ENCODE peak calls at places on chromosomes 3 and 15, in four cellular contexts. One of them, this sample, is unnamed.

GRCh38 chr3:87333393-87333892 is 57.1 kb upstream of the POU1F1 start:
- DNase-seq in activated CD4-positive, alpha-beta T cell treated with anti-CD3 and anti-CD28 coated beads, Interleukin-2, amount 50 U/mL, for 48 hours: no peak
- DNase-seq in effector CD4-positive, alpha-beta T cell: no peak
- DNase-seq in NCI-H460: peak
- DNase-seq in this sample: no peak

GRCh38 chr15:80500021-80500420 is 95.8 kb downstream of the ARNT2 start:
- DNase-seq in effector CD4-positive, alpha-beta T cell: no peak
- DNase-seq in NCI-H460: no peak
- DNase-seq in activated CD4-positive, alpha-beta T cell treated with anti-CD3 and anti-CD28 coated beads, Interleukin-2, amount 50 U/mL, for 48 hours: no peak
- DNase-seq in this sample: no peak

GRCh38 chr3:133927543-133928066 is 31.9 kb upstream of the RAB6B start:
- DNase-seq in effector CD4-positive, alpha-beta T cell: peak
- DNase-seq in activated CD4-positive, alpha-beta T cell treated with anti-CD3 and anti-CD28 coated beads, Interleukin-2, amount 50 U/mL, for 48 hours: peak
- DNase-seq in NCI-H460: no peak
- DNase-seq in this sample: peak

GRCh38 chr15:66879968-66880367 is 177.9 kb downstream of the SMAD6 start:
- DNase-seq in effector CD4-positive, alpha-beta T cell: no peak
- DNase-seq in NCI-H460: no peak
- DNase-seq in activated CD4-positive, alpha-beta T cell treated with anti-CD3 and anti-CD28 coated beads, Interleukin-2, amount 50 U/mL, for 48 hours: no peak
- DNase-seq in this sample: no peak

GRCh38 chr3:126944089-126944965 is 38.6 kb upstream of the PLXNA1 start:
- DNase-seq in activated CD4-positive, alpha-beta T cell treated with anti-CD3 and anti-CD28 coated beads, Interleukin-2, amount 50 U/mL, for 48 hours: no peak
- DNase-seq in effector CD4-positive, alpha-beta T cell: no peak
- DNase-seq in NCI-H460: no peak
- DNase-seq in this sample: no peak

GRCh38 chr3:133887075-133887950 is 8.4 kb downstream of the RAB6B start:
- DNase-seq in NCI-H460: no peak
- DNase-seq in effector CD4-positive, alpha-beta T cell: no peak
- DNase-seq in activated CD4-positive, alpha-beta T cell treated with anti-CD3 and anti-CD28 coated beads, Interleukin-2, amount 50 U/mL, for 48 hours: no peak
- DNase-seq in this sample: no peak

GRCh38 chr15:42373274-42373673 is 14.0 kb downstream of the CAPN3 start:
- DNase-seq in effector CD4-positive, alpha-beta T cell: no peak
- DNase-seq in NCI-H460: no peak
- DNase-seq in activated CD4-positive, alpha-beta T cell treated with anti-CD3 and anti-CD28 coated beads, Interleukin-2, amount 50 U/mL, for 48 hours: no peak
- DNase-seq in this sample: no peak

GRCh38 chr3:31047673-31048072 is 153.2 kb upstream of the GADL1 start:
- DNase-seq in NCI-H460: no peak
- DNase-seq in activated CD4-positive, alpha-beta T cell treated with anti-CD3 and anti-CD28 coated beads, Interleukin-2, amount 50 U/mL, for 48 hours: no peak
- DNase-seq in effector CD4-positive, alpha-beta T cell: no peak
- DNase-seq in this sample: no peak

GRCh38 chr3:127247292-127247691 is 40.6 kb downstream of the PRR20G start:
- DNase-seq in effector CD4-positive, alpha-beta T cell: no peak
- DNase-seq in activated CD4-positive, alpha-beta T cell treated with anti-CD3 and anti-CD28 coated beads, Interleukin-2, amount 50 U/mL, for 48 hours: no peak
- DNase-seq in NCI-H460: no peak
- DNase-seq in this sample: no peak

GRCh38 chr15:38217181-38217580 is 35.5 kb upstream of the SPRED1 start:
- DNase-seq in NCI-H460: peak
- DNase-seq in effector CD4-positive, alpha-beta T cell: no peak
- DNase-seq in activated CD4-positive, alpha-beta T cell treated with anti-CD3 and anti-CD28 coated beads, Interleukin-2, amount 50 U/mL, for 48 hours: no peak
- DNase-seq in this sample: no peak

GRCh38 chr3:37377670-37378069 is 203.3 kb upstream of the LRRFIP2 start:
- DNase-seq in NCI-H460: no peak
- DNase-seq in effector CD4-positive, alpha-beta T cell: no peak
- DNase-seq in activated CD4-positive, alpha-beta T cell treated with anti-CD3 and anti-CD28 coated beads, Interleukin-2, amount 50 U/mL, for 48 hours: no peak
- DNase-seq in this sample: no peak

GRCh38 chr15:88745696-88746095 is 57.5 kb upstream of the ACAN start:
- DNase-seq in NCI-H460: no peak
- DNase-seq in activated CD4-positive, alpha-beta T cell treated with anti-CD3 and anti-CD28 coated beads, Interleukin-2, amount 50 U/mL, for 48 hours: no peak
- DNase-seq in effector CD4-positive, alpha-beta T cell: no peak
- DNase-seq in this sample: no peak

GRCh38 chr3:51937014-51937413 is 4.7 kb downstream of the RRP9 start:
- DNase-seq in activated CD4-positive, alpha-beta T cell treated with anti-CD3 and anti-CD28 coated beads, Interleukin-2, amount 50 U/mL, for 48 hours: no peak
- DNase-seq in effector CD4-positive, alpha-beta T cell: no peak
- DNase-seq in NCI-H460: no peak
- DNase-seq in this sample: no peak

GRCh38 chr15:75031773-75032302 is 8.4 kb downstream of the PPCDC start:
- DNase-seq in effector CD4-positive, alpha-beta T cell: no peak
- DNase-seq in activated CD4-positive, alpha-beta T cell treated with anti-CD3 and anti-CD28 coated beads, Interleukin-2, amount 50 U/mL, for 48 hours: no peak
- DNase-seq in NCI-H460: no peak
- DNase-seq in this sample: no peak

GRCh38 chr15:27061739-27062138 is 90.8 kb downstream of the GABRG3 start:
- DNase-seq in effector CD4-positive, alpha-beta T cell: no peak
- DNase-seq in NCI-H460: no peak
- DNase-seq in activated CD4-positive, alpha-beta T cell treated with anti-CD3 and anti-CD28 coated beads, Interleukin-2, amount 50 U/mL, for 48 hours: no peak
- DNase-seq in this sample: no peak

GRCh38 chr15:64197425-64197824 is 34.6 kb upstream of the PPIB start:
- DNase-seq in NCI-H460: no peak
- DNase-seq in activated CD4-positive, alpha-beta T cell treated with anti-CD3 and anti-CD28 coated beads, Interleukin-2, amount 50 U/mL, for 48 hours: no peak
- DNase-seq in effector CD4-positive, alpha-beta T cell: no peak
- DNase-seq in this sample: no peak

GRCh38 chr3:178421069-178421468 is 115.2 kb upstream of the KCNMB2 start:
- DNase-seq in NCI-H460: no peak
- DNase-seq in effector CD4-positive, alpha-beta T cell: no peak
- DNase-seq in activated CD4-positive, alpha-beta T cell treated with anti-CD3 and anti-CD28 coated beads, Interleukin-2, amount 50 U/mL, for 48 hours: no peak
- DNase-seq in this sample: no peak

GRCh38 chr3:72338082-72338941 is 509.9 kb downstream of the SHQ1 start:
- DNase-seq in activated CD4-positive, alpha-beta T cell treated with anti-CD3 and anti-CD28 coated beads, Interleukin-2, amount 50 U/mL, for 48 hours: peak
- DNase-seq in NCI-H460: no peak
- DNase-seq in effector CD4-positive, alpha-beta T cell: no peak
- DNase-seq in this sample: no peak

GRCh38 chr15:56948000-56948765 is 29.7 kb downstream of the TCF12 start:
- DNase-seq in activated CD4-positive, alpha-beta T cell treated with anti-CD3 and anti-CD28 coated beads, Interleukin-2, amount 50 U/mL, for 48 hours: no peak
- DNase-seq in effector CD4-positive, alpha-beta T cell: no peak
- DNase-seq in NCI-H460: no peak
- DNase-seq in this sample: no peak

This sample was measured in K562.